ENCODE peak calls at places on chromosomes 7 and 10, in four cellular contexts. E is heart left ventricle, W is epithelial cell of proximal tubule, T is foreskin fibroblast. Z is an unnamed sample.
A peak's percentile ranks its signal among the peaks of the same experiment; 100 is the strongest.

GRCh38 chr7:158383665-158384064 is 204.0 kb downstream of the PTPRN2 start:
- DNase-seq in E (no peak), T (no peak), W (no peak), Z (no peak)

GRCh38 chr10:92813979-92814378 is 34.3 kb upstream of the EXOC6 start:
- DNase-seq in E (no peak), T (peak; percentile 6), W (no peak), Z (no peak)

GRCh38 chr10:64733980-64734379 is 1212.8 kb downstream of the REEP3 start:
- DNase-seq in E (no peak), W (no peak), T (no peak), Z (peak; percentile 35)

GRCh38 chr10:89793649-89794254 is 92.4 kb downstream of the KIF20B start:
- DNase-seq in T (peak; percentile 85), W (peak; percentile 22), E (no peak), Z (peak; percentile 59)

GRCh38 chr7:15669443-15669842 is 17.0 kb downstream of the MEOX2 start:
- DNase-seq in E (no peak), W (no peak), T (no peak), Z (no peak)

GRCh38 chr10:70515035-70515702 is 36.6 kb downstream of the PALD1 start:
- DNase-seq in E (no peak), W (no peak), T (no peak), Z (no peak)

GRCh38 chr7:27585781-27586447 is 76.8 kb downstream of the HIBADH start:
- DNase-seq in T (no peak), W (no peak), E (no peak), Z (no peak)

GRCh38 chr7:128928159-128928558 is 9.6 kb upstream of the IRF5 start:
- DNase-seq in W (no peak), T (no peak), E (no peak), Z (no peak)

GRCh38 chr10:90293629-90294028 is 564.2 kb downstream of the HTR7 start:
- DNase-seq in W (no peak), T (no peak), E (no peak), Z (no peak)

GRCh38 chr10:13750299-13751190 is 163.8 kb downstream of the PRPF18 start:
- DNase-seq in T (no peak), W (no peak), E (no peak), Z (no peak)

GRCh38 chr7:36526720-36527548 is 137.3 kb downstream of the ANLN start:
- DNase-seq in W (peak; percentile 85), E (no peak), T (peak; percentile 75), Z (no peak)

GRCh38 chr7:55127135-55127551 is 108.3 kb downstream of the EGFR start:
- DNase-seq in W (no peak), T (peak; percentile 89), E (no peak), Z (no peak)

GRCh38 chr10:44974628-44975431 is 3.8 kb downstream of the DEPP1 start:
- DNase-seq in W (no peak), E (peak; percentile 82), T (peak; percentile 83), Z (no peak)

GRCh38 chr10:24871006-24871405 is 81.4 kb downstream of the PRTFDC1 start:
- DNase-seq in W (no peak), E (no peak), T (peak; percentile 46), Z (no peak)

GRCh38 chr10:80320377-80320776 is 30.9 kb upstream of the MAT1A start:
- DNase-seq in E (no peak), T (no peak), W (no peak), Z (no peak)

GRCh38 chr10:131027256-131027655 is 284.3 kb downstream of the TCERG1L start:
- DNase-seq in T (no peak), E (no peak), W (no peak), Z (no peak)

GRCh38 chr7:78770422-78771410 is 682.8 kb downstream of the MAGI2 start:
- DNase-seq in E (no peak), T (peak; percentile 59), W (no peak), Z (no peak)

GRCh38 chr10:128781636-128782035 is 655.4 kb upstream of the MKI67 start:
- DNase-seq in E (no peak), W (no peak), T (no peak), Z (no peak)

GRCh38 chr7:111730476-111731300 is 168.4 kb upstream of the IMMP2L start:
- DNase-seq in E (no peak), T (peak; percentile 67), W (no peak), Z (peak; percentile 33)

GRCh38 chr10:42830237-42830636 is 47.6 kb downstream of the BMS1 start:
- DNase-seq in W (no peak), T (no peak), E (no peak), Z (no peak)

GRCh38 chr10:128064615-128065580 is 61.3 kb downstream of the MKI67 start:
- DNase-seq in W (peak; percentile 78), E (peak; percentile 79), T (peak; percentile 23), Z (peak; percentile 96)

GRCh38 chr7:26618898-26619297 is 245.5 kb downstream of the SKAP2 start:
- DNase-seq in T (no peak), W (no peak), E (no peak), Z (no peak)

GRCh38 chr10:17465328-17466125 is 11.1 kb upstream of the ST8SIA6 start:
- DNase-seq in W (no peak), E (no peak), T (no peak), Z (no peak)

GRCh38 chr10:66746711-66747110 is 179.1 kb upstream of the LRRTM3 start:
- DNase-seq in E (no peak), W (no peak), T (no peak), Z (no peak)

GRCh38 chr7:157411580-157411979 is 74.8 kb downstream of the DNAJB6 start:
- DNase-seq in T (no peak), E (no peak), W (no peak), Z (peak; percentile 89)

GRCh38 chr10:97196213-97197029 is 10.7 kb upstream of the SLIT1 start:
- DNase-seq in T (peak; percentile 80), W (no peak), E (peak; percentile 36), Z (peak; percentile 87)

GRCh38 chr10:97197030-97197500 is 11.3 kb upstream of the SLIT1 start:
- DNase-seq in T (no peak), W (no peak), E (no peak), Z (no peak)

GRCh38 chr10:97192952-97193435 is 7.2 kb upstream of the SLIT1 start:
- DNase-seq in T (no peak), E (no peak), W (no peak), Z (no peak)

GRCh38 chr10:97200616-97201015 is 14.9 kb upstream of the SLIT1 start:
- DNase-seq in T (no peak), W (no peak), E (no peak), Z (peak; percentile 79)

GRCh38 chr10:97195654-97196212 is 10.0 kb upstream of the SLIT1 start:
- DNase-seq in E (no peak), W (no peak), T (no peak), Z (no peak)
- H3K4me3 ChIP-seq in E (peak overlapping the region; percentile 46), W (peak overlapping the region; percentile 55), T (peak overlapping the region; percentile 47), Z (peak overlapping the region; percentile 63)

GRCh38 chr7:44311561-44312495 is 13.6 kb downstream of the CAMK2B start:
- DNase-seq in W (no peak), T (no peak), E (peak; percentile 21), Z (no peak)

GRCh38 chr7:44309271-44310091 is 15.9 kb downstream of the CAMK2B start:
- DNase-seq in T (peak; percentile 84), W (no peak), E (peak; percentile 75), Z (no peak)

GRCh38 chr7:44307905-44308740 is 17.3 kb downstream of the CAMK2B start:
- DNase-seq in W (no peak), T (no peak), E (no peak), Z (no peak)

GRCh38 chr7:44308741-44309270 is 16.6 kb downstream of the CAMK2B start:
- DNase-seq in W (no peak), T (no peak), E (no peak), Z (no peak)

GRCh38 chr7:44310221-44310848 is 15.1 kb downstream of the CAMK2B start:
- DNase-seq in W (no peak), T (no peak), E (no peak), Z (no peak)
- H3K4me3 ChIP-seq in W (peak overlapping the region; percentile 43), T (peak overlapping the region; percentile 34), E (peak overlapping the region; percentile 39), Z (no peak overlapping the region)

DNA sequence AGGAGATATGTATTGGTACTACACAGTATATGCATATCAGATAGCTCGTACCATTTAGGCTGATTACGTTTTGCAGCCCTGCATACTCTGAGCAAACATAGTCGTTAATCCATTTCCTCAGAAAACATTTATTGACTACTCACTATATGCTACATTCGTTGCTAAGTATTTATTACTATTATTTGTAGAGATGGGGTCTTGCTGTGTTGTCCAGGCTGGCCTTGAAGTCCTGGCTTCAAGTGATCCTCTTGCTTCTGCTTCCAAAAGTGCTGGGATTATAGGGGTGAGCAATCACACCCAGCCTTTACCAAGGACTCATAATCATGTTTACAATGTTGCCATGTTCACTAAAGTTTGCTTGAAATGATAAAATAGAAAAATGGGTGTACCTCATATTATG is 174.7 kb downstream of the ARL4A start:
- DNase-seq in W (no peak), E (no peak), T (no peak), Z (no peak)
- H3K4me3 ChIP-seq in W (no peak overlapping the region), E (no peak overlapping the region), T (no peak overlapping the region), Z (no peak overlapping the region)

GRCh38 chr10:100344386-100344785 is 2.6 kb upstream of the SCD start:
- DNase-seq in W (no peak), T (no peak), E (no peak), Z (no peak)

GRCh38 chr10:100347568-100348195 is 649 bp downstream of the SCD start:
- DNase-seq in T (no peak), E (no peak), W (no peak), Z (no peak)

GRCh38 chr10:100346765-100347567 is at the start of gene SCD:
- DNase-seq in T (peak; percentile 98), E (peak; percentile 86), W (no peak), Z (peak; percentile 96)

GRCh38 chr10:100346351-100346764 is 675 bp upstream of the SCD start:
- DNase-seq in E (peak; percentile 67), T (peak; percentile 89), W (no peak), Z (peak; percentile 54)

GRCh38 chr10:100345570-100346330 is 1.3 kb upstream of the SCD start:
- DNase-seq in W (peak; percentile 71), T (peak; percentile 83), E (no peak), Z (no peak)
- H3K4me3 ChIP-seq in W (peak overlapping the region; percentile 61), T (peak overlapping the region; percentile 91), E (peak overlapping the region; percentile 58), Z (peak overlapping the region; percentile 97)

DNA sequence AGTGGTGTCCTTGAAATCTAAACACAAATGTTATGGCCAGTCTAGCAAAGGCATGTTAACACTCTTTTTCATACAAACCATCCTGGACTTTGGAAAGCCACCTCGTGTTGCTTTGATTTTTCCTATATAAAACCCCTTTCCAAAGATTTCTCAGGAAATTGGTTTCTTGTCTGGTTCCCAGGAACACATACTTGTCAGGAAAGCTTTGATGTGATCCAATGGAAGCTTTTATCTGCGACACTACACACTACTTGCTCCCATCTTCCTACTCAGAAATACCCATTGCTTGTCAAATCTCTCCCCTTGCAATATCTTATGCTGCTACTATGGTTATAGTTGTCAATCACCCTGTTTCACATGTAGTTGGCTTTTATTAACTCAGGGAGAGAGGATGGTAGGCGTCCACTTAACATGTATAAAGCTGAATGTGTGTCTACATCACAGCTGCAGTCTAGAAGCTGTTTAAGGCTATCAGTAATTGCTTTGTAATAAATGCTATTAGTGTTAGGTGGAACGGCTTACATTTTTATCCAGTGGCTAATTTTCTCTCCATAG is 189.6 kb downstream of the GPAM start:
- DNase-seq in E (no peak), T (no peak), W (no peak), Z (no peak)
- H3K4me3 ChIP-seq in E (no peak overlapping the region), T (no peak overlapping the region), W (no peak overlapping the region), Z (no peak overlapping the region)

Z was measured in Jurkat, Clone E6-1.